ENCODE peak calls at places on chromosomes 12 and 14, in five cellular contexts. W, M, Z, L and E are unnamed samples.

GRCh38 chr12:77435446-77436091 is 370.2 kb upstream of the E2F7 start:
- DNase-seq in M (no peak), W (no peak), Z (no peak), L (no peak), E (no peak)

GRCh38 chr14:75003250-75004027 is 718 bp downstream of the EIF2B2 start:
- DNase-seq in L (peak; percentile 18), Z (no peak), M (no peak), W (no peak), E (no peak)

GRCh38 chr14:36524220-36524837 is 4.3 kb upstream of the NKX2-1 start:
- DNase-seq in M (no peak), Z (no peak), W (no peak), L (no peak), E (no peak)

GRCh38 chr14:24426912-24427536 is 2.4 kb downstream of the CBLN3 start:
- DNase-seq in L (peak; percentile 65), Z (no peak), W (no peak), M (peak; percentile 81), E (no peak)

GRCh38 chr14:85531594-85532391 is 1.8 kb downstream of the FLRT2 start:
- DNase-seq in W (no peak), L (no peak), Z (no peak), M (no peak), E (peak; percentile 26)

GRCh38 chr12:26401874-26402273 is 206.5 kb downstream of the SSPN start:
- DNase-seq in M (no peak), L (no peak), Z (no peak), W (no peak), E (no peak)

GRCh38 chr14:89921896-89922548 is 32.5 kb downstream of the EFCAB11 start:
- DNase-seq in Z (no peak), L (no peak), W (no peak), M (no peak), E (no peak)

GRCh38 chr12:42716521-42716920 is 127.0 kb upstream of the PRICKLE1 start:
- DNase-seq in W (no peak), Z (no peak), M (no peak), L (no peak), E (no peak)

GRCh38 chr12:58961166-58961565 is 40.9 kb upstream of the LRIG3 start:
- DNase-seq in M (no peak), W (no peak), L (no peak), Z (no peak), E (no peak)

GRCh38 chr14:75127903-75128595 is 1.2 kb upstream of the NEK9 start:
- DNase-seq in M (peak; percentile 51), W (no peak), Z (no peak), L (peak; percentile 36), E (no peak)

GRCh38 chr14:23345987-23346692 is 6.5 kb downstream of the SLC22A17 start:
- DNase-seq in M (peak; percentile 45), W (no peak), Z (no peak), L (no peak), E (no peak)

GRCh38 chr12:67681145-67681778 is 32.7 kb downstream of the DYRK2 start:
- DNase-seq in L (no peak), Z (no peak), W (no peak), M (no peak), E (no peak)

GRCh38 chr12:27530157-27530922 is 6.3 kb downstream of the PPFIBP1 start:
- DNase-seq in L (no peak), M (no peak), Z (no peak), W (no peak), E (no peak)

GRCh38 chr12:117388865-117389508 is 27.6 kb upstream of the NOS1 start:
- DNase-seq in W (no peak), M (no peak), Z (no peak), L (no peak), E (no peak)

GRCh38 chr14:52124791-52125661 is 56.2 kb upstream of the NID2 start:
- DNase-seq in W (no peak), L (no peak), M (no peak), Z (no peak), E (no peak)

GRCh38 chr12:50732591-50732990 is 31.3 kb upstream of the ATF1 start:
- DNase-seq in L (no peak), W (peak; percentile 3), Z (no peak), M (no peak), E (no peak)

GRCh38 chr12:102910137-102910536 is 6.9 kb downstream of the PAH start:
- DNase-seq in W (no peak), Z (no peak), M (no peak), L (no peak), E (no peak)

GRCh38 chr14:77123381-77124344 is 17.9 kb downstream of the ZDHHC22 start:
- DNase-seq in M (no peak), Z (no peak), W (peak; percentile 70), L (peak; percentile 95), E (peak; percentile 94)

GRCh38 chr12:65510584-65511050 is 232.1 kb downstream of the MSRB3 start:
- DNase-seq in W (peak; percentile 84), Z (no peak), L (peak; percentile 30), M (peak; percentile 88), E (no peak)

GRCh38 chr12:79337891-79338290 is 352.9 kb downstream of the PAWR start:
- DNase-seq in W (no peak), M (no peak), Z (no peak), L (no peak), E (no peak)

GRCh38 chr14:33932526-33933292 is 18.2 kb downstream of the EGLN3 start:
- DNase-seq in L (no peak), Z (no peak), W (no peak), M (no peak), E (no peak)

GRCh38 chr12:6764011-6764828 is 1.9 kb upstream of the PTMS start:
- DNase-seq in M (peak; percentile 95), W (peak; percentile 99), Z (peak; percentile 98), L (peak; percentile 89), E (peak; percentile 96)

GRCh38 chr12:112463478-112463877 is 44.7 kb downstream of the PTPN11 start:
- DNase-seq in Z (peak; percentile 16), W (no peak), L (no peak), M (no peak), E (no peak)

GRCh38 chr12:112546996-112547395 is 128.2 kb downstream of the PTPN11 start:
- DNase-seq in Z (no peak), W (no peak), M (no peak), L (no peak), E (no peak)

GRCh38 chr12:98645572-98646067 is 530 bp downstream of the APAF1 start:
- DNase-seq in M (no peak), W (no peak), L (peak; percentile 33), Z (no peak), E (peak; percentile 21)

GRCh38 chr14:94977016-94977415 is 180.3 kb downstream of the DICER1 start:
- DNase-seq in L (no peak), M (no peak), W (no peak), Z (no peak), E (no peak)

GRCh38 chr12:22246438-22246837 is 88.1 kb downstream of the ST8SIA1 start:
- DNase-seq in L (no peak), Z (no peak), M (no peak), W (no peak), E (no peak)
- TF ChIP-seq POLR2A in L (no peak), Z (no peak), M (no peak), W (no peak), E (no peak)

DNA sequence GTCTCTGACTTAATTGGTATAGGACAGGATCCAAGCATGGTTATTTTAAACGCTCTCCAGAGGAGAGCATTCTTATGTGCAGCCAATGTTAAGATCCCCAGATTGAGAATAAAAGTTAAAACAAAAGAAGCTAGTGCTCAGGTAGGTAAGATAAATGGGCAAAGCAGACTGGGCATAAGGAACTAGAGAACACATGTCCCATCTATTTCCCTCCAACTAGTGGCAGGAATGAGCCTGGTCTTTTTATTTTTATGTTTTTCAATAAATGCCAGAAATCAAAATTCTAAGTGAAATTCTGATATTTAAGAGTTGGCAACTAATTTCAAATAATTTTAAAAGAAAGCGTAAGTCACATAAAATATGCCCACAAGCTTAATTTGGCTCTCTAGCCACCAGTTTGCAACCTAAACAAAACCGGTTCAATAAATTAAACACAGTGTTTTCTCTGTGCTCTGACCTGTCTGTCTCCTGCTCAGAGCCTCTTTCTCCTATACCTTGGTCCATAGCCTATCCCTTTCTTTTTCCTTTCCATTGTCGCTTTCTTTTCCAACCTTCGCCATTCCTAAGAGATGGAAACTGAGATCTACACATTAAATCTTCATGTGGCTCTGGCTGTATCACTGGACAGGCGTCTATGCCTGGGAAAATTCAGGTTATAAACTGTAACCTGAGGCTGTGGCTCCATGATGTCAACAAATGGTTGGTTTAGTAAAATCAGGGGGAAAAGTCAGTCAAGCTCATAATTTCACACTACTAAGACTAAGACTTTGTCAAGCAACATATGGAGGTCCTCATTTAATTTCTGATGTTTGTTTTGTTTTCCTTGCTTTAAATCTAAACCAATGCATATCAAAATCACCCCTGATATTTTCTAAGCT is 5.5 kb downstream of the SLC38A1 start:
- DNase-seq in Z (no peak), W (no peak), L (no peak), M (no peak), E (no peak)
- H3K4me3 ChIP-seq in Z (peak overlapping the region; percentile 11), W (no peak overlapping the region), L (no peak overlapping the region), M (no peak overlapping the region), E (no peak overlapping the region)

GRCh38 chr14:68668531-68668930 is 124.3 kb downstream of the ZFP36L1 start:
- DNase-seq in M (no peak), Z (no peak), L (no peak), W (no peak), E (no peak)
- H3K4me1 ChIP-seq in M (peaks cover 41% of the 10 kb centered on the region), Z (peaks cover 28% of the 10 kb centered on the region), L (peaks cover 45% of the 10 kb centered on the region), W (peaks cover 16% of the 10 kb centered on the region), E (peaks cover 32% of the 10 kb centered on the region)

GRCh38 chr14:59871166-59871495 is 555 bp upstream of the RTN1 start:
- DNase-seq in Z (no peak), L (no peak), W (no peak), M (no peak), E (no peak)

GRCh38 chr14:59868021-59868420 is 2.6 kb downstream of the RTN1 start:
- DNase-seq in L (no peak), M (no peak), W (no peak), Z (no peak), E (no peak)

GRCh38 chr14:59869381-59870255 is 958 bp downstream of the RTN1 start:
- DNase-seq in L (no peak), Z (no peak), W (no peak), M (no peak), E (no peak)

DNA sequence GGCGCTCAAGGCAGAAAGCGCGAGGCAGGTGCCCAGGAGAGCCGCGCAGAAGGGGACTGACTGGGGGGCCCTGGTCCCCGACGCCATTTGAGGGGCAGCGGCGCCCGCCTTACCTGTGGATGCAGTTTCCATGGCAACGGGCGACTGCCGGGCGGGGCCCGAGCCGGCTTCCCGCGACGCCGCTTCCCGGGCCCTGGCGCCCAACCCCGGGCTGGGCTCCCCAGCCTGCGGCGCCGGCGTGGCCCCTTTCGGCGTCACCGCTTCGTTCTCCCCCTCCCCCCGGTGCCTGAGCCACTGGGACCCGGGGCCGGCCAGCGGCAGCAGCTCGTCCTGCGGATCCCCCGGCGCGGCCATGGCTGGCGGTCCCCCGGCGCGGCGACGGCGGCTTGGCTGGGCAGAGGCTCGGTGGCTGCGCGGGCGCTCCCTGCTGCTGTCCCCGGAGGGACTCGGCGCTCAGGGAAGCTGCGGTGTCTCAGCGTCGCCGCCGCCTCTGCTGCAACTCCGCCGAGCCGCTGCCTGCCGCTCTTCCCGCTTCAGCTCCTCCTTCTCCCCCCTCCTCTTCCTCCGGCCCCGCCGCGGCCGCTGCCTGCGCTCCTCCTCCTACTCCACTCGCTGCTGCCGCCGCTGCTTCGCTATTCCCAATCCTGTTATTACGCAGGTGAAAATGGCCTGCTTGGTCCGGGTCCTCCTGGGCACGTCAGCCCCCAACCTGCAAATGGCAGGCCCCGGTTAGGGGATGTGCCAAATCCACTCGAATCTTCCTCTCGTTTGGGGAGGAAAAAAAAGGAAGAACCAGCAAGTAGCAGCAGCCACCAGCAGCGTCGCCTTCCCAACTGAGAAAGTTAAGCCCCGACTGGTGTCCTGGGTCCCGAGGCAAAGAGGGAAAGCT is at the start of gene RTN1:
- DNase-seq in L (peak; percentile 25), W (no peak), M (no peak), Z (no peak), E (peak; percentile 56)
- TF ChIP-seq POLR2A in L (no peak), W (no peak), M (no peak), Z (no peak), E (no peak)